ENCODE peak calls at places on chromosomes 7 and 10, in four cellular contexts. F is caudate nucleus; P is CD4-positive, alpha-beta T cell; J is H9. T is an unnamed sample.
A peak's percentile ranks its signal among the peaks of the same experiment; 100 is the strongest.

GRCh38 chr10:29522038-29522855 is 112.5 kb downstream of the SVIL start:
- DNase-seq in P (no peak), F (no peak), J (no peak), T (no peak)

GRCh38 chr10:1217661-1218060 is 161.5 kb downstream of the WDR37 start:
- DNase-seq in J (peak; percentile 14), P (no peak), F (no peak), T (no peak)

GRCh38 chr7:25262586-25262985 is 34.3 kb upstream of the NPVF start:
- DNase-seq in P (no peak), J (no peak), F (no peak), T (no peak)

GRCh38 chr10:43968961-43969360 is 320.3 kb upstream of the ZNF32 start:
- DNase-seq in J (no peak), P (no peak), F (no peak), T (no peak)

GRCh38 chr10:62503871-62504270 is 129.7 kb downstream of the ZNF365 start:
- DNase-seq in F (no peak), J (no peak), P (no peak), T (no peak)

GRCh38 chr7:102456327-102456726 is 8.3 kb downstream of the ALKBH4 start:
- DNase-seq in P (no peak), F (peak; percentile 51), J (no peak), T (no peak)

GRCh38 chr7:68707146-68707545 is 891.1 kb upstream of the AUTS2 start:
- DNase-seq in J (no peak), F (no peak), P (no peak), T (no peak)

GRCh38 chr7:134891262-134892001 is 94.9 kb upstream of the AGBL3 start:
- DNase-seq in J (peak; percentile 77), F (peak; percentile 74), P (no peak), T (no peak)

GRCh38 chr10:95835149-95835860 is 72.5 kb upstream of the CC2D2B start:
- DNase-seq in J (no peak), F (no peak), P (no peak), T (no peak)

GRCh38 chr7:29214816-29215215 is 20.2 kb downstream of the CHN2 start:
- DNase-seq in J (no peak), P (no peak), F (no peak), T (no peak)